ENCODE peak calls at places on chromosomes 1 and 21, in nine cellular contexts. I is tibial artery; P is right lobe of liver; Q is CD4-positive, alpha-beta T cell; E is HepG2; C is WTC11; J is left ventricle myocardium inferior; H is LNCaP clone FGC; K is RWPE2. Z is an unnamed sample.

GRCh38 chr1:156115514-156116374 is 1.2 kb downstream of the LMNA start:
- DNase-seq in I (peak), C (peak), E (peak), H (no peak), K (no peak), P (peak), J (peak), Q (no peak), Z (no peak)

GRCh38 chr1:233664254-233664653 is 50.3 kb downstream of the KCNK1 start:
- DNase-seq in P (no peak), E (no peak), J (no peak), H (no peak), I (no peak), Q (no peak), K (no peak), C (no peak), Z (no peak)

GRCh38 chr1:183600136-183600535 is 9.9 kb upstream of the NCF2 start:
- DNase-seq in C (no peak), H (no peak), J (no peak), K (no peak), I (peak), Q (no peak), E (no peak), P (no peak), Z (no peak)

GRCh38 chr1:145846191-145846590 is 761 bp downstream of the NUDT17 start:
- DNase-seq in E (peak), H (no peak), J (no peak), P (no peak), Q (peak), K (no peak), I (no peak), C (peak), Z (peak)

GRCh38 chr1:29853716-29854330 is 617.5 kb downstream of the PTPRU start:
- DNase-seq in C (no peak), E (no peak), Q (no peak), P (no peak), J (no peak), I (no peak), H (no peak), K (no peak), Z (no peak)

GRCh38 chr1:24392982-24393645 is 20.5 kb downstream of the STPG1 start:
- DNase-seq in I (no peak), E (no peak), P (no peak), J (no peak), H (no peak), Q (no peak), K (no peak), C (no peak), Z (no peak)

GRCh38 chr1:211017066-211017691 is 116.8 kb downstream of the KCNH1 start:
- DNase-seq in E (peak), J (no peak), Q (no peak), H (no peak), P (no peak), K (no peak), C (no peak), I (no peak), Z (no peak)

GRCh38 chr1:91673603-91674002 is 173.0 kb downstream of the CDC7 start:
- DNase-seq in K (no peak), I (no peak), C (no peak), E (no peak), H (no peak), P (no peak), Q (no peak), J (no peak), Z (no peak)

GRCh38 chr1:62438163-62438562 is 1.3 kb downstream of the USP1 start:
- DNase-seq in K (no peak), Q (no peak), E (no peak), I (no peak), C (no peak), P (no peak), H (no peak), J (no peak), Z (no peak)

GRCh38 chr1:235504494-235505222 is 406 bp upstream of the B3GALNT2 start:
- DNase-seq in Q (peak), I (peak), J (peak), P (peak), H (peak), K (peak), E (peak), C (peak), Z (peak)

GRCh38 chr1:78408830-78409229 is 81.9 kb upstream of the PTGFR start:
- DNase-seq in P (no peak), E (no peak), J (no peak), C (no peak), K (no peak), H (no peak), I (peak), Q (no peak), Z (no peak)

GRCh38 chr1:182968846-182969734 is 16.1 kb upstream of the SHCBP1L start:
- DNase-seq in K (no peak), E (peak), J (no peak), H (peak), P (no peak), I (no peak), Q (no peak), C (no peak), Z (no peak)

GRCh38 chr1:228744918-228745317 is 9.6 kb downstream of the RHOU start:
- DNase-seq in K (no peak), C (no peak), I (no peak), E (no peak), H (no peak), J (no peak), P (no peak), Q (no peak), Z (no peak)

GRCh38 chr1:84884671-84885389 is 8.2 kb downstream of the LPAR3 start:
- DNase-seq in P (no peak), Q (no peak), K (no peak), I (no peak), E (no peak), H (no peak), J (no peak), C (no peak), Z (no peak)
- TF ChIP-seq CTCF in P (no peak), Q (no peak), K (no peak), I (no peak), E (no peak), H (peak), J (no peak), C (no peak), Z (no peak)

GRCh38 chr21:44334637-44335030 is 4.6 kb downstream of the CFAP410 start:
- DNase-seq in K (no peak), C (no peak), H (no peak), I (no peak), P (no peak), J (no peak), Q (no peak), E (no peak), Z (no peak)
- TF ChIP-seq CTCF in K (no peak), C (no peak), H (no peak), I (no peak), P (no peak), J (no peak), Q (no peak), E (no peak), Z (no peak)

DNA sequence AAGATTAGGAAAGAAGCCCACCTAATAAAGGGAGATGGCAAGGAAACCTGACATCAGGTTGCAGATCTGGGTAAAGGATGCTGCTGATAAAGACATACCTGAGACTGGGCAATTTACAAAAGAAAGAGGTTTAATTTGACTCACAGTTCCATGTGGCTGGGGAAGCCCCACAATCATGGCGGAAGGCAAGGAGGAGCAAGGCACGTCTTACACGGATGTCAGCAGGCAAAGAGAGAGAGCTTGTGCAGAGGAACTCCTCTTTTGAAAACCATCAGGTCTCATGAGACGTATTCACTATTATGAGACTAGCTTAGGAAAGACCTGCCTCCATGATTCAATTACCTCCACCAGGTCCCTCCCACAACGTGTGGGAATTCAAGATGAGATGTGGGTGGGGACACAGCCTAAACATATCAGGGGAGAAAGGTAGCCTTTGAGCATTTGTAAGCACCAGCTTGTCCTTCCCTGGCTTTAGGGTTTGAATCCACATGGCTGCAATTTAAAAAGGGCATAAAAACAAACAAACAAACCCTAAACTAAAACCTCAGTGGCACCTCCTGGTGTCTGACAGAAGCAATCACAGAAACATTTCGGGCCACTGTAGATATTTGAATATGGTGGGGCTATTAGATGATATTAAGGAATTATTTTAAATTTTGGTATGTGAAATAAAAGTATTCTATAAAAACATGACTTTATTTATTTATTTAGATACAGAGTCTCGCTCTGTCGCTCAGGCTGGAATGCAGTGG is 33.1 kb downstream of the SLC2A7 start:
- DNase-seq in H (no peak), J (no peak), Q (no peak), P (peak), C (no peak), E (no peak), I (no peak), K (no peak), Z (no peak)
- TF ChIP-seq CTCF in H (no peak), J (no peak), Q (no peak), P (no peak), C (no peak), E (no peak), I (no peak), K (no peak), Z (peak)

DNA sequence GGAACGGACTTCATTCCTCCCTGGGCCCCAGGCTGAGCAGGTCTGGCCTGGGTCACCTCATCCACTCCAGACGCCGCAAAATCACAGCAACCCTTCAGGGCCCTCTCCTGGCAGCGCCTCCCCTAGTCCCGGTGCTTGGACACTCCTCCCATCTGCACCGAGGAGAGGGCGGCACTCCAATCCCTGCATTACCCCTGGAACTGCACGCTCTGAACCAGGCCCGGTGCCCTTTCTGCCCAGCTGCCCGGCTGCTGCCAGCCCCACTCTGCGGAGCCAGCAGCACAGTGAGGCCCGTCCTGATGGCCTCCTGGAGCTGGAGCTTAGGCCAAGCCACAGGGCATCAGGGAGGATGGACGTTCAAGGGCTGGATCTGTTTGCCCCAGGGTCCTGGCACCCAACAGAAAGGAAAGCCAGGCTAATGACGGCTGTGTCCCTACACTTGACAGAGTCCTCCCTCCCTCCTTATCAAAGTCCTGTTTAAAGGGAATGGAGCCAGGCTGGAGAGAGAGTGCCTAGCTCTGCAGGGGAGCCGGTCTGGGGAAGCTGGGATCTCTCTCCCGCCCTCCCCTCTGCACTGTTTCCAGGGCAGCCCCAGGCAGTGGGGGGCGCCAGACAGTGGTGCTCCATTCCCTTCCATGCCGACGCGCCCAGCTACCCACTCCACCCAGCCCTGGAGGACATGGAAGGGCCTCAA is 12.7 kb downstream of the COL6A2 start:
- DNase-seq in H (no peak), Q (no peak), P (peak), E (no peak), I (peak), C (peak), J (peak), K (no peak), Z (no peak)
- TF ChIP-seq CTCF in H (no peak), Q (no peak), P (no peak), E (peak), I (peak), C (no peak), J (no peak), K (no peak), Z (no peak)

DNA sequence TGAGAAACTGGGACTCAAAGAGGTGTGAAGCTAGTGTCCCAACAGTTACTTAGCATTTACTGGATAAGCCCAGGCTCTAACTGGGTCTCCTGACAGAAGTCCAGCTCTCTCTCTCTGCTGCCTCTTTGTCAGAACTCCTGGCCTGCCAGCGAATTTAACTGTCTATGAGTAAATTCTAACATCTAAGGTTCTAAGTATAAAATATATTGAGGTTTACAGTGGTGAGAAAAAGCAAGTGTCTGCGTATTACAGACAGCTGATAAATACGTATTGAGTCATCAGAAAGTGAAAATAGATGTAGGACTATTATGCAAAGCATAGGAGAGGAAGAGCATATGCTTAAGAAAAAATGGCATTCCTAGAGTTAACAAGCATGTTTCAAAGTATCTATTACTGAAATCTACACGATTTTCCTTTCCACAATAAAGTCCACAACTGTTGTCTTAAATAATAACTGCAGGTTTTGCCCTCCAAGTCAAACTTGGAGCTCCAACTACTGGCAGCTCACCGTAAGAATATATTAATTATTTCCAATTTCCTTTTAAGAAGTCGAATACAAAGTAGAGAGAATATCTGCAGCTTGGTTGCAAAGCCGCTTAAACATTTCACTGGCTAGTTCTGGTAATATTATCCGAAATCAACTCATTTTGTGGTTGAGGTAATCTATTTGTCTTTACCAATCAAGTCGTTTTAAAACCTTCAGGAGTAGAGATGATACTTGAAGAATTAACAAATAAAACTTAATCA is 1.4 kb upstream of the RGS2 start:
- DNase-seq in J (no peak), E (no peak), I (no peak), K (no peak), P (no peak), H (no peak), C (no peak), Q (no peak), Z (no peak)
- TF ChIP-seq CTCF in J (peak), E (no peak), I (no peak), K (peak), P (no peak), H (peak), C (no peak), Q (no peak), Z (no peak)

GRCh38 chr21:16280731-16281130 is 550.9 kb downstream of the USP25 start:
- DNase-seq in I (no peak), K (no peak), P (no peak), C (no peak), Q (no peak), H (no peak), J (no peak), E (no peak), Z (no peak)

GRCh38 chr21:16285646-16286223 is 556.0 kb downstream of the USP25 start:
- DNase-seq in P (no peak), H (no peak), I (no peak), C (no peak), J (no peak), Q (no peak), K (no peak), E (no peak), Z (no peak)

GRCh38 chr21:16279658-16280581 is 550.1 kb downstream of the USP25 start:
- DNase-seq in K (no peak), I (peak), Q (no peak), J (peak), P (no peak), E (no peak), C (peak), H (peak), Z (peak)
- TF ChIP-seq CTCF in K (no peak), I (no peak), Q (no peak), J (no peak), P (no peak), E (no peak), C (no peak), H (no peak), Z (no peak)

GRCh38 chr1:197526736-197527371 is 248.4 kb downstream of the DENND1B start:
- DNase-seq in Q (no peak), J (no peak), K (no peak), H (no peak), C (no peak), I (no peak), P (no peak), E (peak), Z (no peak)
- TF ChIP-seq CTCF in Q (peak), J (peak), K (peak), H (peak), C (peak), I (peak), P (peak), E (no peak), Z (peak)